ENCODE peak calls at places on chromosomes 12 and 14, in eight cellular contexts. X, E, L, D, K, B, U and P are unnamed samples. For H3K36me3, the result is how much of the 10 kb centered on the place peaks cover.

GRCh38 chr12:12872139-12872933 is 19.0 kb upstream of the GPRC5A start:
- DNase-seq in B (no peak), X (peak), E (no peak), D (peak), L (no peak), U (no peak), K (peak), P (peak)

GRCh38 chr14:42316746-42317145 is 710.1 kb downstream of the LRFN5 start:
- DNase-seq in B (no peak), X (no peak), E (no peak), U (no peak), L (no peak), K (no peak), D (no peak), P (no peak)

GRCh38 chr14:98711453-98711852 is 560.5 kb downstream of the BCL11B start:
- DNase-seq in E (no peak), L (no peak), D (no peak), X (no peak), K (no peak), B (no peak), U (no peak), P (no peak)

GRCh38 chr12:131758016-131758739 is 47.3 kb downstream of the SFSWAP start:
- DNase-seq in L (no peak), U (no peak), B (no peak), D (no peak), E (peak), K (no peak), X (no peak), P (no peak)

GRCh38 chr12:80485222-80485987 is 41.4 kb downstream of the PTPRQ start:
- DNase-seq in L (no peak), E (no peak), B (peak), K (no peak), X (no peak), U (no peak), D (no peak), P (no peak)

GRCh38 chr12:70691018-70691672 is 53.9 kb upstream of the PTPRB start:
- DNase-seq in K (peak), B (no peak), X (no peak), D (no peak), E (no peak), L (no peak), U (no peak), P (peak)

GRCh38 chr14:55347040-55347439 is 64.6 kb downstream of the ATG14 start:
- DNase-seq in B (no peak), L (no peak), E (no peak), X (no peak), U (no peak), K (no peak), D (no peak), P (no peak)

GRCh38 chr14:29681308-29681707 is 246.3 kb downstream of the PRKD1 start:
- DNase-seq in D (no peak), B (no peak), X (peak), U (no peak), K (no peak), E (no peak), L (no peak), P (no peak)

GRCh38 chr12:108643941-108644742 is 10.4 kb upstream of the SELPLG start:
- DNase-seq in L (no peak), X (peak), B (no peak), K (no peak), U (peak), E (no peak), D (no peak), P (no peak)

GRCh38 chr14:100065942-100066574 is 836 bp downstream of the EVL start:
- DNase-seq in K (peak), L (no peak), X (no peak), B (no peak), E (no peak), D (no peak), U (no peak), P (no peak)

GRCh38 chr14:54565236-54566151 is 1.4 kb upstream of the SAMD4A start:
- DNase-seq in X (peak), U (peak), L (peak), D (peak), E (peak), K (peak), B (peak), P (peak)

GRCh38 chr14:52018252-52018651 is 28.9 kb downstream of the RTRAF start:
- DNase-seq in X (no peak), U (peak), K (no peak), B (no peak), E (no peak), D (no peak), L (no peak), P (no peak)
- H3K36me3 ChIP-seq in X (under half), U (under half), K (under half), B (under half), E (under half), D (under half), L (under half), P (half or more)

GRCh38 chr12:111925171-111925570 is 83.1 kb downstream of the MAPKAPK5 start:
- DNase-seq in X (no peak), K (no peak), L (no peak), E (no peak), D (no peak), U (no peak), B (no peak), P (no peak)
- H3K4me3 ChIP-seq in X (no peak), K (no peak), L (no peak), E (no peak), D (no peak), U (no peak), B (no peak), P (no peak)

DNA sequence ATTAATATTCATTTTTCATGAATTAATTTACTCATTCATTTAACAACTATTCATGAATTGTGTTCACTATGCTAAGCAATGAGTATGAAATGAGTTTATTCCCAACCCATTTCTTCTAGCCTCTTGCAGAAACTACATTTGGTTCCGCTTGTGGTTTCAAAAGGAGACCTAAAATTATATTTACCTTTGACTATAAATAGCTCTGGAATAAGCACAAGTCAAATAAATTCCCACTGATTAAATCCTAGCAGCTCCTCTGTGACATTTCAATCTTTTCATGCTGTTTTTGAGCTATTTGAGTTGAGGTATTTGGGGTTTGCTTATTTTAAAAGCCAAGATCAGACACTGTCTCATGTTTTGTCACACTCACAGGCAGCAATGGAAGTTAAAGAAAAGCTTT is 46.9 kb downstream of the DUSP6 start:
- DNase-seq in E (no peak), X (no peak), L (no peak), K (no peak), B (no peak), U (no peak), D (no peak), P (no peak)
- H3K27ac ChIP-seq in E (no peak), X (no peak), L (peak), K (no peak), B (no peak), U (no peak), D (no peak), P (no peak)

GRCh38 chr14:92710001-92710341 is 38.5 kb downstream of the LGMN start:
- DNase-seq in X (no peak), E (no peak), K (no peak), D (no peak), U (no peak), B (no peak), L (no peak), P (no peak)

GRCh38 chr14:92706386-92706785 is 42.0 kb downstream of the LGMN start:
- DNase-seq in L (no peak), D (no peak), E (no peak), B (no peak), U (no peak), X (no peak), K (no peak), P (no peak)

GRCh38 chr14:92712654-92713051 is 35.8 kb downstream of the LGMN start:
- DNase-seq in D (no peak), E (no peak), B (no peak), X (no peak), K (no peak), U (no peak), L (no peak), P (no peak)

GRCh38 chr14:92711976-92712653 is 36.3 kb downstream of the LGMN start:
- DNase-seq in B (no peak), U (no peak), K (no peak), X (no peak), D (no peak), L (no peak), E (no peak), P (no peak)

DNA sequence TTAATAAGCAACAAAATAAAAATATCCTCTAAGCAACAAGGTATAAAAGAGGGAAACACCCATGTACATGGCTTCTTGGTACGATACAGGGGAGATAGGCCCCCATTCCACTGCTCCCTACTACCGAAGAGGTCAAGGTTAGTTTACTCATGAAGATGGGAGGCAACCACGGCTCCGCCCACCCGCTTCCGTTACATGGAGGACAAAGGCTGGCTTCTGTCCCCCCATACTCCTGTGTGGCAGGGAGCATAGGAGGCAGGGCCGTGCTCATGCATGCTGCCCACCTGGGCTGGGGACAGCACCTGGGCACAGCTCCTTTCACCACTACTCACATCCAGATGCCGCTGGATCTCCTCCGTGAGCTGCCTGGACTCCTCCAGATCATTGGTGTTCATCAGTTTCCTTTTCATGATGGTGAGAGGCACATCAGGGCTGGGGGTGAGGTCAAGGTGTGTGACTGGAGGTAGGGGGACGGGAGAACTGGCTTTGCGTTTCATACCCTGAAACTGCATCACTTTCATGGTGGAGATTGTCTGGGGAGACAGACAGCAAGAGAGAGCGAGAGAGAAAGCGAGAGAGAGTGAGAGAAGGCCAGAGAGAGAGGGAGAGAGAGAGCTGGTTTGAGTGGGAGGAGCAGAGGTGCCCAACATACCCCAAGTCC is 39.0 kb downstream of the LGMN start:
- DNase-seq in D (no peak), U (no peak), X (no peak), K (no peak), E (no peak), B (no peak), L (no peak), P (no peak)
- H3K36me3 ChIP-seq in D (under half), U (under half), X (under half), K (under half), E (under half), B (under half), L (under half), P (under half)

GRCh38 chr14:68594737-68595380 is 198.0 kb downstream of the ZFP36L1 start:
- DNase-seq in D (no peak), K (no peak), E (no peak), U (no peak), B (no peak), X (no peak), L (no peak), P (no peak)
- H3K4me3 ChIP-seq in D (no peak), K (no peak), E (no peak), U (no peak), B (no peak), X (no peak), L (no peak), P (no peak)

DNA sequence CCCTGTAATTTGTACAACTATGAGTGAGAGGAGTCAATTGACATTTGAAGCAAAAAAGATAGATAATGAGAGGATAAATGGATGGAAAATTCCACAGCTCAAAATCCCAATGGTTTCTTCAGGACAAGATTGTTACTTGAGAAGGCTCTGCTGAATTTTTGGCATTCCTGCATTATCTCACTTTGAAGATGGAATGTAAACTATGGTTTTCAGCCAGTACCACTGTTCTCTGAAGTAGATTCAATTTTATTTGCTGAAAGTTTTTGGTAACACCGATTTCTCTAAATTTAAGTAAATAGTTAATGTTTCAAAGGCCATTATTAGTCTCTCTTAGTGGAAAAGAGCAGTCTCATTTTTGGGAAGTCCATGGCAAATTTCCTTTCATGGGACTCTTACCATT is 121.9 kb upstream of the SLC38A2 start:
- DNase-seq in L (no peak), X (peak), K (peak), E (no peak), D (no peak), U (no peak), B (no peak), P (peak)
- H3K27ac ChIP-seq in L (no peak), X (peak), K (peak), E (peak), D (no peak), U (peak), B (no peak), P (peak)

DNA sequence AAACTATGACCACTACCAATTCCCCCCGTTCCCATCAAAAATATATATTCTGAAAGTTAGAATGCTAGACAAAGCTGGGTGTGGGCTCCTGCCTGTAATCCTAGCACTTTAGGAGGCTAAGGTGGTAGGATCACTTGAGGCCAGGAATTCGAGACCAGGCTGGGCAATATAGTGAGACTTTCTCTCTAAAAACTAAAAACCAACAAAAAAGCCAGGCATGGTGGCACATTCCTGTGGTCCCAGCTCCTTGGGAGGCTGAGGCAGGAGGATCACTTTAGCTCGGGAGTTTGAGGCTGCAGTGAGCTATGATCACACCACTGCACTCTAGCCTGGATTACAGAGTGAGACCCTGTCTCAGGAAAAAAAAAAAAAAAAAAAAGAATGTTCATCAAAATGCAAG is 48.8 kb upstream of the COL2A1 start:
- DNase-seq in B (no peak), D (no peak), E (no peak), X (no peak), U (no peak), L (no peak), K (no peak), P (no peak)
- H3K36me3 ChIP-seq in B (under half), D (under half), E (under half), X (under half), U (under half), L (under half), K (under half), P (under half)

GRCh38 chr12:6323340-6323994 is 13.0 kb downstream of the PLEKHG6 start:
- DNase-seq in B (peak), U (peak), D (peak), X (peak), E (peak), L (no peak), K (peak), P (peak)

GRCh38 chr12:6322352-6322751 is 11.9 kb downstream of the PLEKHG6 start:
- DNase-seq in L (no peak), D (no peak), X (no peak), U (no peak), E (no peak), K (no peak), B (no peak), P (no peak)

GRCh38 chr12:6323995-6324711 is 13.7 kb downstream of the PLEKHG6 start:
- DNase-seq in E (no peak), U (no peak), D (no peak), L (no peak), K (no peak), B (no peak), X (no peak), P (no peak)

GRCh38 chr12:6321905-6322304 is 11.4 kb downstream of the PLEKHG6 start:
- DNase-seq in D (no peak), K (no peak), E (no peak), B (no peak), L (no peak), U (no peak), X (peak), P (no peak)

GRCh38 chr12:6322969-6323339 is 12.5 kb downstream of the PLEKHG6 start:
- DNase-seq in U (no peak), B (no peak), X (no peak), E (no peak), D (no peak), L (no peak), K (no peak), P (no peak)
- H3K4me3 ChIP-seq in U (no peak), B (no peak), X (no peak), E (no peak), D (no peak), L (peak), K (no peak), P (no peak)

DNA sequence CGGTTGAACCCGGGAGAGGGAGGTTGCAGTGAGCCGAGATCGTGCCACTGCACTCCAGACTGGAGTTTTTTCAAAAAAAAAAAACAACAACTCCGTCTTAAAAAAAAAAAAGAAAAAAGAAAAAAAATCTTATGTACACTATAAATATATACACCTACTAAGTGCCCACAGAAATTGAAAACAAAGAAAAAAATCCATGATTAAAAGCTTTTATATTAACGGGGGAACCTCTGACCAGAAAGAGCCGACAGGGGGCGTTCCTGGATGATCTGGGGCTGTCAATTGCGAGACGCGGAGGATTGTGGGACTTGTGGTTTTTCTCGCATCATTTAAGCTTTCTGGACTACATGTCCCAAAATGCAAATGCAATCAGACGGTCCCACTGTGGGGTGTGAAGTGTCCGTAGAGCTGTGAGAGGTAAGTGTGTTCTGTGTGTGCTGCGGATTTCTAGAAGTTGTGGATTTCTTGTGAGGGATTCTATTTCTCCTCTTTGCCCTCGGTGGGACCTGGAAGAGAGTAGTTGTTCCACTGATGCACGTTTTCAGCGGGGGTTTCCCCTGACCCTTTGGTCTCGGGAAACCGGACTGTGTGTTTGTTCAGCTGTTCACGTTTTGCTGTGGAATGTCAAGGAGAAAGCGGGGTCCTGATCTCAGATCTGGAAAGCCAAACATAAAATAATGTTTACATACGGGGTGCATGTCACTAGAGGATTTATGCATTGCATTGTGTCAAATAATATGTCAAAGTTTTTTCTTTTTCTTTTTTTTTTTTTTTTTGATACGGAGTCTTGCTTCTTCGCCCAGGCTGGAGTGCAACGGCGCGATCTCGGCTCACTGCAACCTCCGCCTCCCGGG is at the start of gene SIRT4:
- DNase-seq in E (peak), X (peak), K (peak), B (peak), D (peak), L (peak), U (peak), P (peak)
- H3K27ac ChIP-seq in E (peak), X (no peak), K (peak), B (no peak), D (peak), L (peak), U (peak), P (peak)